ENCODE peak calls at places on chromosome 22, in six cellular contexts. U is A549, E is K562, D is transverse colon, R is adrenal gland, Q is esophagus squamous epithelium. M is an unnamed sample.

GRCh38 chr22:48153726-48154125 is 1391.3 kb downstream of the TBC1D22A start:
- DNase-seq in U (no peak), E (no peak), D (peak), R (no peak), Q (no peak), M (no peak)

GRCh38 chr22:46079861-46080821 is 70.2 kb upstream of the PPARA start:
- DNase-seq in U (no peak), E (no peak), D (peak), R (peak), Q (no peak), M (peak)

GRCh38 chr22:36465232-36466021 is 16.0 kb downstream of the TXN2 start:
- DNase-seq in U (peak), E (no peak), D (peak), R (peak), Q (no peak), M (peak)

GRCh38 chr22:45589556-45589955 is 82.1 kb upstream of the ATXN10 start:
- DNase-seq in U (no peak), E (no peak), D (no peak), R (no peak), Q (no peak), M (no peak)

GRCh38 chr22:20979243-20979809 is 2.8 kb upstream of the LZTR1 start:
- DNase-seq in U (no peak), E (peak), D (peak), R (peak), Q (no peak), M (peak)

GRCh38 chr22:29706991-29707390 is 12.8 kb upstream of the CABP7 start:
- DNase-seq in U (no peak), E (no peak), D (no peak), R (no peak), Q (no peak), M (no peak)

GRCh38 chr22:32475428-32476010 is 908 bp downstream of the FBXO7 start:
- DNase-seq in U (no peak), E (peak), D (peak), R (peak), Q (no peak), M (no peak)

GRCh38 chr22:35686298-35686697 is 31.4 kb upstream of the APOL5 start:
- DNase-seq in U (no peak), E (no peak), D (peak), R (no peak), Q (no peak), M (no peak)

GRCh38 chr22:36467946-36468345 is 13.5 kb downstream of the TXN2 start:
- DNase-seq in U (peak), E (peak), D (no peak), R (no peak), Q (no peak), M (no peak)

GRCh38 chr22:42717197-42717967 is 3.3 kb downstream of the A4GALT start:
- DNase-seq in U (no peak), E (peak), D (no peak), R (no peak), Q (no peak), M (no peak)

GRCh38 chr22:42721045-42721434 is 370 bp upstream of the A4GALT start:
- DNase-seq in U (no peak), E (no peak), D (no peak), R (no peak), Q (no peak), M (no peak)

GRCh38 chr22:42720263-42721044 is at the start of gene A4GALT:
- DNase-seq in U (no peak), E (no peak), D (no peak), R (no peak), Q (no peak), M (no peak)

GRCh38 chr22:42719656-42720262 is 911 bp downstream of the A4GALT start:
- DNase-seq in U (no peak), E (no peak), D (no peak), R (no peak), Q (no peak), M (no peak)

DNA sequence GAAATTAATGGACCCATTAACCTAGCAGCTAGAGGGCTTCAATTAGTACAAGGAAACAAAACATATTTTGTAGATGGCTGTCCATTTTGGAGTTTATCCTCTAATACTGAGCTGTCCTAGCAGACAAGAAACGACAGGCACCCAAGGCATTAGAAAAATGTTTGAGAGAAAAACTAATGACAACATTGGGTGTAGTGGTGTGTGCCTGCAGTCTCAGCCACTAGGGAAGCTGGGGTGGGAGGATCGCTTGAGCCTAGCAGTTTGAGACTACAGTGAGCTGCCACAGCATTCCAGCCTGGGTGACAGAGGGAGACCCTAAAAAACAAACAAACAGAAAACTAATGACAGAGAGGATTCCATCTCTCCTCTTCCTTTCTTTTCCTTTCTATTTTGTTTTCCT is 1.5 kb downstream of the A4GALT start:
- DNase-seq in U (no peak), E (no peak), D (no peak), R (no peak), Q (no peak), M (no peak)
- TF ChIP-seq CTCF in U (no peak), E (no peak), D (no peak), R (no peak), Q (peak), M (no peak)

DNA sequence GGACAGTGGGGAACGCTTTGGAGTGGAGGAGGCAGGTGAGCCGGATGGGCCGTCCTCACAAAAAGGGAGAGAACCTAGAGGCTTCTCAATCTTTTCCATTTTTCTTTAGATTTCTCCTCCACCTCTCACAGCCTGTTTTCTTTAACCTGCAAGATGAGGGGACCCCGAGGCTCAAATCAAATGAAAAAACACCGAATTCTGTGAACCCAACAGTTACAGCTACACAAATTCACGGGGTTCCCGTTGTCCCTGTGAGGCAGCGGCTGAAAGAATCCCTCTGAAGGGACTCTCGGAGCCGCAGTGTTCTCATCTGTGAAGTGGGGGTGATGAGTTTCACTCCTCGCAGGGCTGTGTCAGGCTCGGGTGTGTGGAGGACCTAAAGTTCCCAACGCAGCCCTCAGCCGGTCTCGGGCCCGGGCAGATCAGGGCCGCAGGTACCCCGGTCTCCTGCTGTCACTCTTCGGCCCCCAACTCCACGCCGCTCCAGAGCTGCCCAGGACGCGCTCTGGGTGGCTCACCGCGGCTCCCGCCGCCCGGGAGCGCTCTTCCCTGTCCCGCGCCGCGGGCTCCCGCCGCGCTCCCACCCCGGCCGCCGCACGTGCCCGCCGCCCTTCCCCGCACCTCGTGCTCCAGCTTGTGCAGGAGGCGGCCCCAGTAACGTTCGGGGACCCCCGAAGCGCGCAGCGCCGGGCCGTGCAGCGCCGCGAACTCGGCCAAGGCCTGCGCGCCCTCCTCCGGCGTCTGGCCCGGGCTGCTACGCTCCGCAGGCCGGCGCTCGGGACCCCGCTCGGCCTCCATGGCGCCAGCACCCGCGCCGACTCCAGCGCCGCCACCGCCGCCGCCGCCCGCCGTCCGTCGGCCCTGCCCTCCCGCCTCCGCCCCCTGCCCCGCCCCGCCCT is at the start of gene TTLL12:
- DNase-seq in U (peak), E (peak), D (peak), R (peak), Q (no peak), M (no peak)
- TF ChIP-seq POLR2A in U (peak), E (no peak), D (no peak), R (peak), Q (peak), M (no peak)

GRCh38 chr22:24144056-24144455 is 37.2 kb upstream of the SUSD2 start:
- DNase-seq in U (no peak), E (no peak), D (no peak), R (no peak), Q (no peak), M (no peak)

GRCh38 chr22:24140357-24140756 is 40.9 kb upstream of the SUSD2 start:
- DNase-seq in U (no peak), E (no peak), D (no peak), R (no peak), Q (no peak), M (no peak)

GRCh38 chr22:24142831-24143230 is 38.5 kb upstream of the SUSD2 start:
- DNase-seq in U (no peak), E (no peak), D (no peak), R (no peak), Q (no peak), M (no peak)

GRCh38 chr22:24142241-24142640 is 39.0 kb upstream of the SUSD2 start:
- DNase-seq in U (no peak), E (no peak), D (no peak), R (no peak), Q (no peak), M (no peak)

GRCh38 chr22:24141586-24141985 is 39.7 kb upstream of the SUSD2 start:
- DNase-seq in U (no peak), E (no peak), D (peak), R (no peak), Q (no peak), M (no peak)
- H3K27ac ChIP-seq in U (no peak), E (no peak), D (no peak), R (no peak), Q (peak), M (peak)

GRCh38 chr22:50531546-50532352 is 1.9 kb upstream of the TYMP start:
- DNase-seq in U (no peak), E (no peak), D (peak), R (peak), Q (no peak), M (peak)
- TF ChIP-seq CTCF in U (no peak), E (no peak), D (no peak), R (no peak), Q (no peak), M (no peak)

GRCh38 chr22:24181088-24181995 is at the start of gene SUSD2:
- DNase-seq in U (no peak), E (peak), D (peak), R (no peak), Q (no peak), M (no peak)

GRCh38 chr22:24178502-24179440 is 2.5 kb upstream of the SUSD2 start:
- DNase-seq in U (no peak), E (no peak), D (no peak), R (no peak), Q (no peak), M (no peak)

GRCh38 chr22:24181996-24182560 is 791 bp downstream of the SUSD2 start:
- DNase-seq in U (no peak), E (no peak), D (no peak), R (no peak), Q (no peak), M (no peak)

GRCh38 chr22:24179478-24180210 is 1.6 kb upstream of the SUSD2 start:
- DNase-seq in U (no peak), E (no peak), D (no peak), R (no peak), Q (no peak), M (no peak)

DNA sequence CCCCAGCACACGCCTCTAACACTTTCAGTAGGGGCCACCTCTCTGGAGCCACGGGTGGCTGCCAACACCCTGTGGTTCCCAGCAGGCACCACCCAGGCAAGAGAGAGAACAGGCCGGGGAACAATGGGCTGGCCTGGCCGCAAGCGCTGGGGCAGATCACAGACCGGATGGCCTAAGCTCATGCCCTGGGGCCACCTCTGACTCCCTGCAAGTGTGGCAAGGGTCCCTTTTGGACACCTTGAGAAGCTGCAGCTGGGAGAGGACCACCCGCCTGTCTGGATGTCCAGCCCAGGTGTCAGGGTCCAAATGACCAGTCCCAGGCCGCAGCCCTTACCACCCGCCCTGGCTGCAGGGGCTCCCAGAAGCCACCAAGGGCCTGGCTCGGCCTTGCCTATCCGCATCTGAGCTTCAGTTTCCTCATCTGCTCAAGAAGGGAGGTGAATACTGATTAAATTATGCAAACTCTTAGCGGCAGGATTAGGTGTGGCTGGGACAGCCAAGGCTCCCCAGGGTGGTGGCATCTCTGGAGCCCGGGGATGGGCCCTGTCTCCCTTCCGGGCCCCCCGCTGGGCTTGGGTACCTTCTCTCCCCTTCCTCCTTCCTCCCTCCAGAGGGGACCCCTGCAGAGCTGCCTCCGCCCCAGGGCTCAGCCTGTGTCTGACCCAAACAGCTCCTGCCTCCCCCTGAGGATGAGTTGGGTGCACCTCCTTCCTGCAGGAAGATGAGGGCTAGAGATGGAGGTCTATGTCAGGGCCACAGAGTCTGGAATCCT is 785 bp upstream of the SUSD2 start:
- DNase-seq in U (no peak), E (no peak), D (no peak), R (no peak), Q (no peak), M (no peak)
- TF ChIP-seq POLR2A in U (no peak), E (no peak), D (no peak), R (no peak), Q (no peak), M (no peak)

GRCh38 chr22:25165785-25166184 is 33.9 kb upstream of the CRYBB3 start:
- DNase-seq in U (no peak), E (no peak), D (no peak), R (no peak), Q (no peak), M (no peak)
- H3K27ac ChIP-seq in U (no peak), E (no peak), D (no peak), R (no peak), Q (peak), M (peak)

GRCh38 chr22:41021039-41021654 is 70.0 kb downstream of the RBX1 start:
- DNase-seq in U (no peak), E (no peak), D (peak), R (peak), Q (no peak), M (peak)

GRCh38 chr22:41023299-41023623 is 69.1 kb upstream of the EP300 start:
- DNase-seq in U (no peak), E (no peak), D (no peak), R (no peak), Q (no peak), M (no peak)

GRCh38 chr22:41022470-41023298 is 69.7 kb upstream of the EP300 start:
- DNase-seq in U (peak), E (peak), D (peak), R (peak), Q (peak), M (peak)

GRCh38 chr22:41021655-41022454 is 70.5 kb upstream of the EP300 start:
- DNase-seq in U (peak), E (peak), D (peak), R (peak), Q (no peak), M (peak)
- TF ChIP-seq CTCF in U (peak), E (no peak), D (no peak), R (peak), Q (no peak), M (no peak)